ENCODE peak calls at places on chromosomes 11 and 22, in four cellular contexts. G is SK-N-SH, O is GM12878, I is K562. Q is an unnamed sample.

GRCh38 chr11:107413352-107413751 is 44.3 kb downstream of the CWF19L2 start:
- DNase-seq in I (no peak), G (no peak), O (no peak), Q (no peak)

GRCh38 chr11:129960216-129961214 is 42.1 kb downstream of the PRDM10 start:
- DNase-seq in I (no peak), O (peak), G (no peak), Q (peak)

GRCh38 chr11:134014502-134014901 is 54.4 kb upstream of the JAM3 start:
- DNase-seq in G (peak), O (no peak), I (peak), Q (no peak)

GRCh38 chr22:35349704-35350538 is 31.0 kb upstream of the HMOX1 start:
- DNase-seq in I (no peak), O (no peak), G (peak), Q (peak)

GRCh38 chr22:20571531-20572007 is 64.2 kb downstream of the MED15 start:
- DNase-seq in O (no peak), I (peak), G (peak), Q (no peak)

GRCh38 chr11:33065445-33066178 is 26.2 kb downstream of the TCP11L1 start:
- DNase-seq in O (no peak), G (peak), I (peak), Q (peak)

GRCh38 chr11:12403122-12403994 is 26.0 kb downstream of the PARVA start:
- DNase-seq in G (no peak), I (no peak), O (no peak), Q (peak)

GRCh38 chr11:106276859-106277436 is 199.5 kb downstream of the AASDHPPT start:
- DNase-seq in I (no peak), O (no peak), G (peak), Q (peak)

GRCh38 chr22:50507421-50507990 is at the start of gene LMF2:
- DNase-seq in G (peak), I (no peak), O (no peak), Q (no peak)

GRCh38 chr22:43409046-43409445 is 2.8 kb upstream of the MPPED1 start:
- DNase-seq in I (no peak), G (no peak), O (no peak), Q (no peak)

GRCh38 chr11:71451596-71452353 is 1.2 kb upstream of the NADSYN1 start:
- DNase-seq in I (peak), O (no peak), G (no peak), Q (no peak)
- TF ChIP-seq RCOR1 in I (no peak), O (no peak), G (no peak), Q (no peak)

GRCh38 chr22:46278656-46279645 is 11.1 kb downstream of the TTC38 start:
- DNase-seq in O (no peak), G (no peak), I (no peak), Q (no peak)

GRCh38 chr22:46280063-46280817 is 12.4 kb downstream of the TTC38 start:
- DNase-seq in O (no peak), I (no peak), G (no peak), Q (no peak)

GRCh38 chr22:46280999-46281623 is 13.3 kb downstream of the TTC38 start:
- DNase-seq in G (no peak), I (no peak), O (no peak), Q (no peak)

GRCh38 chr22:46286006-46286405 is 10.7 kb upstream of the GTSE1 start:
- DNase-seq in I (no peak), O (no peak), G (no peak), Q (peak)

DNA sequence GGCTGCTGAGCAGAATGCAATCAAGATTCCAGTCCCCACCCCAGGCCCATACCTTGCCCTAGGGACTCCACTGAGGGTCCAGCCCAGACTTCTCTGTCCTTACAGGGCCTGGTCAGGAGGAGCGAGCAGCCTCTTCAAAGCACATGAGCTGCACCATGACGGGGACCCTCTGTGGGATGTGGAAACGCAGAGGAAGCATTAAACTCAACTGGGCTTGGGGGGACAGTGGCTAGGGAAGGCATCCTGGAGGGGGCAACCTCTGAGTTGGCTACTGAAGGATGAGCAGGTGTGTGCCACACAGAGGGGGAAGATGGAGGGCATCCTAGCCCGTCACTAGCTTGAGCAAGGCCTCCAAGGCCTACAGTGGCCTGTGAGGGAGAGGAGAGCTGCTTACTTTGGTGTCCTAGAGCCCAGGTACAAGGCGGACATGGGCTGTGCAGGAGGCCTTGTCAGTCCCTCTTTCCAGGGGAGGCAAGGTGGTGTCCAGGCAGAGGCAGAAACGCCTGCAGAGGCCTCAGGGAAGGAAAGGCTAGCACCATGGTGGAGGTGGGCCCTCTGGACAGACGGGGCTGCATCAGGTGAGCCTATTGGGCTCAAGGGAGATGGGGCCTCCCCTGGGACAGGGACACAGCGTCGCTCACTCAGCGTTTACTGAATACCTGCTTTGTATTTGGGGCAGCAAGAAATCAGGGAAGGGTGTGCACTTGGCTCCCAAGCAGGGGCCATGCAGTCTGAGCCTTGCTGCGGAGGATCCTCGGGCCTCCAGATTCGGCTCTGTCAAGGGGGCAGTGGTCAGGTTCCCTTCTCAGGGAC is 14.3 kb downstream of the TTC38 start:
- DNase-seq in G (no peak), I (no peak), O (no peak), Q (no peak)
- H3K9ac ChIP-seq in G (no peak), I (no peak), O (no peak), Q (no peak)

GRCh38 chr11:69449320-69450063 is 32.0 kb upstream of the LINC01488 start:
- DNase-seq in I (peak), G (peak), O (no peak), Q (peak)

GRCh38 chr11:69451289-69451688 is 30.2 kb upstream of the LINC01488 start:
- DNase-seq in O (no peak), I (no peak), G (no peak), Q (no peak)

GRCh38 chr11:69450857-69451220 is 30.6 kb upstream of the LINC01488 start:
- DNase-seq in G (no peak), I (no peak), O (no peak), Q (no peak)

GRCh38 chr11:69448471-69449284 is 32.8 kb upstream of the LINC01488 start:
- DNase-seq in O (no peak), I (peak), G (no peak), Q (no peak)

GRCh38 chr11:69450064-69450856 is 31.2 kb upstream of the LINC01488 start:
- DNase-seq in G (no peak), I (no peak), O (no peak), Q (no peak)
- TF ChIP-seq RCOR1 in G (no peak), I (peak), O (no peak), Q (no peak)

GRCh38 chr11:57357310-57357709 is 19.2 kb downstream of the P2RX3 start:
- DNase-seq in G (no peak), I (no peak), O (no peak), Q (no peak)
- H3K9ac ChIP-seq in G (no peak), I (no peak), O (no peak), Q (no peak)